ENCODE peak calls at places on chromosomes 12 and 14, in nine cellular contexts. F is fibroblast of the aortic adventitia; T is lower lobe of right lung; V is AG10803; O is HFFc6; N is upper lobe of left lung; P is CD8-positive, alpha-beta T cell; B is ovary; K is Calu3. Y is an unnamed sample.
A peak's percentile ranks its signal among the peaks of the same experiment; 100 is the strongest.

GRCh38 chr14:72892103-72892878 is 1.6 kb downstream of the DPF3 start:
- DNase-seq in F (peak; percentile 55), T (no peak), V (no peak), O (peak; percentile 34), N (no peak), P (peak; percentile 29), B (peak; percentile 51), K (peak; percentile 27), Y (no peak)

GRCh38 chr14:63605041-63605532 is 36.6 kb downstream of the WDR89 start:
- DNase-seq in F (no peak), T (no peak), V (no peak), O (no peak), N (no peak), P (no peak), B (no peak), K (no peak), Y (no peak)

GRCh38 chr12:131058700-131059099 is 105.0 kb downstream of the ADGRD1 start:
- DNase-seq in F (no peak), T (no peak), V (no peak), O (no peak), N (no peak), P (no peak), B (no peak), K (no peak), Y (no peak)

GRCh38 chr14:25006961-25007795 is 42.8 kb downstream of the STXBP6 start:
- DNase-seq in F (peak; percentile 86), T (no peak), V (peak; percentile 91), O (peak; percentile 97), N (no peak), P (no peak), B (no peak), K (peak; percentile 37), Y (no peak)

GRCh38 chr12:54603173-54603814 is 14.8 kb upstream of the PPP1R1A start:
- DNase-seq in F (peak; percentile 71), T (peak; percentile 63), V (peak; percentile 64), O (peak; percentile 65), N (peak; percentile 54), P (peak; percentile 69), B (peak; percentile 60), K (peak; percentile 76), Y (peak; percentile 43)

GRCh38 chr12:16359512-16360491 is 12.4 kb downstream of the MGST1 start:
- DNase-seq in F (peak; percentile 67), T (peak; percentile 78), V (peak; percentile 43), O (peak; percentile 29), N (peak; percentile 75), P (no peak), B (no peak), K (peak; percentile 75), Y (peak; percentile 37)

GRCh38 chr14:105940534-105941225 is 414.3 kb downstream of the TMEM121 start:
- DNase-seq in F (no peak), T (no peak), V (no peak), O (no peak), N (no peak), P (no peak), B (no peak), K (no peak), Y (no peak)

GRCh38 chr14:75242546-75243273 is 35.9 kb upstream of the FOS start:
- DNase-seq in F (peak; percentile 93), T (peak; percentile 14), V (peak; percentile 90), O (peak; percentile 80), N (no peak), P (no peak), B (no peak), K (no peak), Y (no peak)

GRCh38 chr14:89190779-89191513 is 226.1 kb downstream of the FOXN3 start:
- DNase-seq in F (no peak), T (no peak), V (no peak), O (no peak), N (no peak), P (no peak), B (no peak), K (no peak), Y (no peak)

GRCh38 chr12:123900898-123901376 is 71.7 kb downstream of the CCDC92 start:
- DNase-seq in F (no peak), T (no peak), V (no peak), O (no peak), N (no peak), P (no peak), B (no peak), K (no peak), Y (no peak)

GRCh38 chr12:72057330-72057911 is 118.8 kb downstream of the TPH2 start:
- DNase-seq in F (no peak), T (no peak), V (no peak), O (peak; percentile 2), N (no peak), P (no peak), B (no peak), K (peak; percentile 46), Y (no peak)

GRCh38 chr12:81416571-81416970 is 338.7 kb downstream of the ACSS3 start:
- DNase-seq in F (no peak), T (no peak), V (no peak), O (no peak), N (no peak), P (no peak), B (no peak), K (no peak), Y (no peak)

GRCh38 chr14:81416233-81416927 is 16.3 kb upstream of the STON2 start:
- DNase-seq in F (no peak), T (no peak), V (no peak), O (no peak), N (peak; percentile 43), P (no peak), B (no peak), K (no peak), Y (no peak)

GRCh38 chr14:67622675-67623074 is 3.0 kb downstream of the ARG2 start:
- DNase-seq in F (peak; percentile 82), T (no peak), V (peak; percentile 71), O (peak; percentile 81), N (peak; percentile 74), P (no peak), B (no peak), K (no peak), Y (no peak)

GRCh38 chr14:89303452-89304435 is 113.3 kb downstream of the FOXN3 start:
- DNase-seq in F (peak; percentile 86), T (peak; percentile 65), V (peak; percentile 79), O (peak; percentile 78), N (peak; percentile 82), P (peak; percentile 13), B (peak; percentile 76), K (no peak), Y (no peak)

GRCh38 chr12:58359084-58359483 is 417.7 kb downstream of the ATP23 start:
- DNase-seq in F (peak; percentile 83), T (no peak), V (peak; percentile 69), O (no peak), N (no peak), P (no peak), B (peak; percentile 53), K (no peak), Y (no peak)

GRCh38 chr12:123958876-123959275 is 13.8 kb downstream of the CCDC92 start:
- DNase-seq in F (no peak), T (no peak), V (no peak), O (no peak), N (no peak), P (no peak), B (no peak), K (no peak), Y (no peak)

GRCh38 chr14:27528328-27528727 is 930.5 kb upstream of the NOVA1 start:
- DNase-seq in F (peak; percentile 1), T (no peak), V (peak; percentile 3), O (no peak), N (no peak), P (no peak), B (no peak), K (no peak), Y (no peak)
- TF ChIP-seq CTCF in F (no peak), T (no peak), V (peak; percentile 31), O (no peak), N (no peak), P (no peak), B (no peak), K (no peak), Y (peak; percentile 76)

GRCh38 chr14:93206793-93207467 is at the start of the genes GON7 and UBR7:
- DNase-seq in F (peak; percentile 94), T (peak; percentile 94), V (peak; percentile 95), O (peak; percentile 97), N (peak; percentile 97), P (peak; percentile 88), B (peak; percentile 93), K (peak; percentile 97), Y (peak; percentile 95)
- TF ChIP-seq CTCF in F (peak; percentile 32), T (peak; percentile 48), V (peak; percentile 34), O (peak; percentile 68), N (no peak), P (no peak), B (peak; percentile 47), K (no peak), Y (no peak)

DNA sequence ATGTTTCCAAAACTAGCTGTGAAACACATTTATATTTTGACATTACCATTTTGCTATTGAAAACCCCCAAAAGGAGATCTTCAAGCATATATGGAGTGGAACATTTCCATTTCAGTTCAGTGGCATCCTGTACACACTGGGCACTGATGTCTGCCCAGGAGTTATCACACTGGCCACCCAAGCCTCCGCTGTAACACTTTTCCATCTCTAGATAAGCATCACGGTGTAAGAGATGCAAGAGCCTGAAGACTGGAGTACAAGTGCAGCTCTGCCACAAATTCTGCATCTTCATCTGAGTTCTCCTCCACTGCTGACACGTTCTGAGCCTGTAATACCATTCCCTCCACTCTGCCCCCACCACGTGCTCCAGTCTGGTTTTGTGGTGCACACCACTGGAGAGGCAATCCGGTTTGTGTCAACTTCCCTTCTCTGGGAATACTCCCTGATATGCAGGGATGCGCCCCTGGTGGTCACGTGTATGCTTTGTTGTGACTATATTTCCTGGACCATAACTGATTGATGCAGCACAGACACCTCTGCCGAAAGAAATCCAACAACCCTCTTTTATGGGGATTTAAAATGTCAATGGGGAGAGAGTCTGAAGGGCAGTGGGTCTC is 12.7 kb downstream of the SPTLC2 start:
- DNase-seq in F (no peak), T (no peak), V (no peak), O (no peak), N (peak; percentile 34), P (no peak), B (no peak), K (peak; percentile 19), Y (no peak)
- TF ChIP-seq CTCF in F (peak; percentile 43), T (peak; percentile 21), V (peak; percentile 44), O (peak; percentile 69), N (no peak), P (no peak), B (no peak), K (peak; percentile 16), Y (peak; percentile 27)

GRCh38 chr14:61478971-61479473 is 157.6 kb downstream of the PRKCH start:
- DNase-seq in F (no peak), T (no peak), V (no peak), O (no peak), N (peak; percentile 49), P (no peak), B (no peak), K (no peak), Y (no peak)

GRCh38 chr14:61476105-61476736 is 154.8 kb downstream of the PRKCH start:
- DNase-seq in F (no peak), T (no peak), V (no peak), O (no peak), N (no peak), P (no peak), B (no peak), K (no peak), Y (no peak)

GRCh38 chr14:61477845-61478438 is 156.6 kb downstream of the PRKCH start:
- DNase-seq in F (no peak), T (peak; percentile 89), V (peak; percentile 52), O (no peak), N (peak; percentile 98), P (no peak), B (peak; percentile 60), K (peak; percentile 84), Y (no peak)

GRCh38 chr14:61475316-61475715 is 153.9 kb downstream of the PRKCH start:
- DNase-seq in F (peak; percentile 87), T (no peak), V (peak; percentile 81), O (peak; percentile 67), N (no peak), P (no peak), B (no peak), K (peak; percentile 41), Y (no peak)

GRCh38 chr14:61476737-61477410 is 155.5 kb downstream of the PRKCH start:
- DNase-seq in F (peak; percentile 98), T (no peak), V (peak; percentile 93), O (peak; percentile 70), N (peak; percentile 72), P (peak; percentile 61), B (no peak), K (peak; percentile 57), Y (no peak)
- TF ChIP-seq CTCF in F (no peak), T (no peak), V (no peak), O (no peak), N (no peak), P (no peak), B (no peak), K (no peak), Y (no peak)

Y was measured in progenitor cell of endocrine pancreas.